ENCODE peak calls at places on chromosome 7, in five cellular contexts. L, J, T, N and B are unnamed samples. For H3K36me3, the result is how much of the 10 kb centered on the place peaks cover.

GRCh38 chr7:46814516-46815250 is 767.2 kb downstream of the TNS3 start:
- DNase-seq in L (no peak), T (no peak), J (peak), N (no peak), B (no peak)

GRCh38 chr7:157558875-157559595 is 222.2 kb downstream of the DNAJB6 start:
- DNase-seq in T (no peak), N (no peak), L (no peak), J (no peak), B (no peak)

GRCh38 chr7:50657341-50657873 is 92.2 kb upstream of the DDC start:
- DNase-seq in L (peak), T (no peak), J (peak), N (no peak), B (no peak)

GRCh38 chr7:23349484-23350157 is 50.5 kb downstream of the MALSU1 start:
- DNase-seq in L (no peak), N (peak), T (peak), J (peak), B (no peak)

GRCh38 chr7:155453296-155454182 is 4.4 kb upstream of the EN2 start:
- DNase-seq in L (no peak), T (no peak), N (no peak), J (no peak), B (peak)

GRCh38 chr7:94530114-94530513 is 20.5 kb downstream of the CASD1 start:
- DNase-seq in T (no peak), L (no peak), J (no peak), N (no peak), B (no peak)

GRCh38 chr7:81112731-81113130 is 193.9 kb upstream of the SEMA3C start:
- DNase-seq in N (no peak), L (no peak), J (no peak), T (no peak), B (no peak)

GRCh38 chr7:1432411-1433082 is 26.7 kb downstream of the MICALL2 start:
- DNase-seq in L (peak), J (peak), N (peak), T (peak), B (peak)

GRCh38 chr7:16918288-16918895 is 36.6 kb upstream of the AGR3 start:
- DNase-seq in L (peak), J (peak), N (peak), T (peak), B (peak)

GRCh38 chr7:79529214-79529895 is 75.9 kb upstream of the MAGI2 start:
- DNase-seq in L (no peak), J (no peak), N (no peak), T (no peak), B (no peak)

GRCh38 chr7:46557295-46557711 is 636.2 kb upstream of the IGFBP3 start:
- DNase-seq in L (no peak), J (no peak), N (no peak), T (no peak), B (no peak)

GRCh38 chr7:142802301-142802700 is 31.5 kb downstream of the PRSS2 start:
- DNase-seq in N (no peak), J (no peak), T (no peak), L (no peak), B (no peak)
- H3K36me3 ChIP-seq in N (under half), J (under half), T (under half), L (under half), B (under half)

GRCh38 chr7:6284461-6285360 is 12.3 kb upstream of the CYTH3 start:
- DNase-seq in L (no peak), N (peak), J (no peak), T (peak), B (no peak)

GRCh38 chr7:6286486-6286885 is 14.1 kb upstream of the CYTH3 start:
- DNase-seq in T (no peak), L (no peak), N (no peak), J (peak), B (no peak)

GRCh38 chr7:6288270-6288860 is 15.9 kb upstream of the CYTH3 start:
- DNase-seq in J (no peak), L (no peak), T (no peak), N (no peak), B (no peak)

GRCh38 chr7:6279937-6280336 is 7.5 kb upstream of the CYTH3 start:
- DNase-seq in L (no peak), N (no peak), J (no peak), T (no peak), B (no peak)

DNA sequence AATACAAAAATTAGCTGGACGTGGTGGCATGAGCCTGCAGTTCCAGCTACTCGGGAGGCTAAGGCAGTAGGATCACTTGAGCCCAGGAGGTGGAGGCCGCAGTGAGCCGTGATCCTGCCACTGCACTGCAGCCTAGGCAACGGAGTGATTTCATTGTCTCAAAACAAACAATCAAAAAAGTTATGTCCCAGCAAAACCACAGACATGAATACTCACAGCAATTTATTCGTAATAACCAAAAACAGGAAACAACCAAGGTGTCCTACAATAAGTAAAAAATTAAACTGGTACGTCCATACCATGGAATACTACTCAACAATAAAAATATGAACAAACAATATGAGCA is 11.6 kb upstream of the CYTH3 start:
- DNase-seq in N (peak), J (peak), T (no peak), L (no peak), B (no peak)
- TF ChIP-seq EZH2phosphoT487 in N (no peak), J (no peak), T (no peak), L (no peak), B (no peak)

GRCh38 chr7:102447311-102447710 is 13.9 kb downstream of the ORAI2 start:
- DNase-seq in N (no peak), J (no peak), L (no peak), T (no peak), B (no peak)
- H3K36me3 ChIP-seq in N (under half), J (under half), L (under half), T (under half), B (under half)

DNA sequence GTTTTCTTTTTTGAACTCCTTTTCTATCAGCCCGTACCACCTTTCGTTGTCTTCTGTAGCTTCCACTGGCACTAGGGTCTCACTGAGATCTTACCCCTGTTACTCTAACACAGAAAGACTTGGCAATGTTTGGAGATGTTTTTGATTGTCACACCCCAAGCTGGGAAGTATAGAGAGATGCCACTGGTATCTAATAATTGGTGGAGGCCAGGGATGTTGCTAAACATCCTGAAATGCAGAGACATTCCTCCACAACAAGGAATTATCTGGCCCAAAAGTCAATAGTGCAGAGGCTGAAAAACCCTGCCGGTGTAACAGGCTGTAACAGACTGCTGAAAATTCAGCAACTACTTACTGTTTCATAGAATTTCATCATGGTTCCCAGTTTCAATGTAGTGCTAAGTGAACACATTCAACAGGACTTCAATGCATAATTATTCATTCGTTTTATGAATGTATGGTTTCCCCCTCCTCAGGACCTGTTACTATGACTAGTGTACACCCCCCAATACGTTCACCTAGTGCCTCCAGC is 115.9 kb downstream of the TRIM24 start:
- DNase-seq in T (no peak), N (no peak), L (no peak), J (no peak), B (no peak)
- TF ChIP-seq EZH2phosphoT487 in T (no peak), N (no peak), L (no peak), J (no peak), B (no peak)

DNA sequence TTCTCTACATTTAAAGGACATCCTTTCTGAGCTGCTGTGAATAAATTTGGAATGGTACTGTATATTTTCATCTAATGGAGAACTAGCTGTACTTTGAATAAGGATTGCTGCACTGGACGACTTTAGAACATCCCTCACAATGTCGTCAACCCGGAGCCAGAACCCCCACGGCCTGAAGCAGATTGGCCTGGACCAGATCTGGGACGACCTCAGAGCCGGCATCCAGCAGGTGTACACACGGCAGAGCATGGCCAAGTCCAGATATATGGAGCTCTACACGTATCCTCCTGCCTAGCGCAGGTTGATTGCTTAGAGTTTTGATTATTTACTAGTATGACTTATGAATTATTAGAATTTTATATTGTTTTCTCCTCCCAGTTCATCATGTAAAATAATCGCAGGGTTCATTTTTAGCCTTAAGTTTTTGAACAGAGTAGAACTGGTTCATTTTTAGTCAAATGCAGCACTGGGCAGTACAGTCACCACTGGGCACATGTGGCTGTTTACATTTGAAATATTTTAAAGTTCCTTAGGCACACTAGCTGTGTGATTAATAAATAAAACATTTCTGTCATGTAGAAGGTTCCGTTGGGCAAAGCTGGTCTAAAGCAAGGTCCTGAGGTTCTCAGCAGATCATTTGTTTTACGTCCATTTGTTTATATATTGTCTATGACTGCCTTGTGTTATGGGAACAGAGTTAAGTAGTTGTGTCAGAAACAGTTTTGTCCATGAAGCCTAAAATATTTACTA is 31.5 kb downstream of the CUL1 start:
- DNase-seq in N (peak), T (no peak), J (peak), L (no peak), B (no peak)
- H3K36me3 ChIP-seq in N (under half), T (under half), J (under half), L (under half), B (under half)

DNA sequence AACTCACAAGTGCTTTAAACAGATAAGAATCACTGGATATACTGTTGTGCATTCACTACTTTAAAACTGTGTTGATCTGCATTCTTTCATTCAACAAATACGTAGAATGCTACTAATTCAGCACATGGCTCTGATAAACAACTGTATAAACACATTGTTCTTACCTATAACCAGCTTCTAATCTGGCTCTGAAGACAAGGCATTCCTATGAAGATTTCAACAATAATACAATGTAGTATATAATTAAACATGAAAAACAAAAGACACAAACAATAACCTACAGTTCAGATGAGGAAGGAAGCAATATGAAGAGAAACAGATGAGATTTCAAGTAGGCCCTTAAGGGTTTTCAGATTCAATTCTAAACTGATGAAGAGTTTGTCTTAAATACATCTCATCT is 31.1 kb upstream of the ANLN start:
- DNase-seq in T (no peak), L (no peak), J (no peak), N (no peak), B (no peak)
- TF ChIP-seq EZH2phosphoT487 in T (no peak), L (no peak), J (no peak), N (no peak), B (no peak)

DNA sequence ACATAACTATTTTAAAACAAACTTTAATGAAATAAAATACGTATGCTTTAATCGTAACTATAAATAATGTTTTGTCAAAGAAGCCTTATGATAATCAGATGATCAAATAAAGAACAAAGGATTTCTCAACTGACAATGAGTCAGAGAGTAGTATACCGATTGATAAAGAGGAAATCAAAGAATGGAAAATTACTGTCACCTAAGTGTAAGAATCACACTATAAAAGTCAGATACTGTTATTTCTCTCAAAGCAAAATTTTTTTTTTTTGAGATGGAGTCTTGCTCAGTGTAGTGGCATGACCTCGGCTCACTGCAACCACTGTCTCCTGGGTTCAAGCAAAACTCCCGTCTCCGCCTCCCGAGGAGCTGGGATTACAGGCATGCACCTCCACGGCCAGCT is 18.8 kb downstream of the DNAJC2 start:
- DNase-seq in N (no peak), L (no peak), J (no peak), T (no peak), B (no peak)
- H3K36me3 ChIP-seq in N (half or more), L (under half), J (half or more), T (under half), B (under half)

DNA sequence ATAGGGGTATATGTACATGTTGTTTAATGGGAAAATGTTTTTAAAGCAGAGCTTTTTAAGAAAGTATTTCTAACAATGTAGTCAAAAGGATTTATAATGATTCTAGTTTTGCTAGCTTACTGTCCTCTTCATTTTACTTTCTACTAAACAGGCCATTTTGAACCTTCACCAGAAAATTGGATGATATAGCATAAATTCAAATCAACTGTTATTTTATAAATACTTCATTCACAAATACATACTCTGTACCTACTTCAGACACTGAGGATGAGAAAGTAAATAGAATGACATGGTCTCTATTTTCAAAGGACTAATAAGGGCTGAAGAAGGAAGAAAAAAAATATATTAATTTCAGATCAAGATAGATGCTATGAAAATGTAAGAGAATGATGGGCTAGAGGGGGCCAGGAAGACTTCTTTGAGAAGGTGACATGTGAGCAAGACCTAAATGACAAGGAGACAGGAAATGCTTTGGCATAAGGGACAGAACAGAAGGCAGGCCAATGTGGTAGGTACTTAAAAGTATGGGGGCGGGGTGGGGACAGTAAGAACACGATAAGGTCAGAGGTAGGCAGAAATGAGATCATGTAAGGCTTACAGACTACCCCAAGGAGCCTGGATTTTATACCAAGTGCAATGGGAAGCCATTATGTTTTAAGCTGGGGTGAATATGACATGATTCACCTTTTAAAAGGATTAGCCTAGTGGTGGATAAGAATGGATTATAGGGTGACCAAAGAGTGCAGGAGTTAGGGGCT is 5.2 kb downstream of the NAMPT start:
- DNase-seq in J (no peak), N (no peak), L (no peak), T (no peak), B (no peak)
- TF ChIP-seq EZH2phosphoT487 in J (no peak), N (no peak), L (no peak), T (no peak), B (no peak)

GRCh38 chr7:149432121-149432691 is 28.7 kb downstream of the ZNF777 start:
- DNase-seq in N (no peak), T (no peak), L (no peak), J (no peak), B (peak)

GRCh38 chr7:149433124-149433523 is 27.7 kb downstream of the ZNF777 start:
- DNase-seq in T (no peak), N (no peak), J (no peak), L (no peak), B (no peak)

GRCh38 chr7:149430197-149430596 is 30.7 kb downstream of the ZNF777 start:
- DNase-seq in T (no peak), J (no peak), L (no peak), N (no peak), B (no peak)

GRCh38 chr7:149427893-149428292 is 33.0 kb downstream of the ZNF777 start:
- DNase-seq in J (no peak), T (no peak), N (no peak), L (no peak), B (no peak)

DNA sequence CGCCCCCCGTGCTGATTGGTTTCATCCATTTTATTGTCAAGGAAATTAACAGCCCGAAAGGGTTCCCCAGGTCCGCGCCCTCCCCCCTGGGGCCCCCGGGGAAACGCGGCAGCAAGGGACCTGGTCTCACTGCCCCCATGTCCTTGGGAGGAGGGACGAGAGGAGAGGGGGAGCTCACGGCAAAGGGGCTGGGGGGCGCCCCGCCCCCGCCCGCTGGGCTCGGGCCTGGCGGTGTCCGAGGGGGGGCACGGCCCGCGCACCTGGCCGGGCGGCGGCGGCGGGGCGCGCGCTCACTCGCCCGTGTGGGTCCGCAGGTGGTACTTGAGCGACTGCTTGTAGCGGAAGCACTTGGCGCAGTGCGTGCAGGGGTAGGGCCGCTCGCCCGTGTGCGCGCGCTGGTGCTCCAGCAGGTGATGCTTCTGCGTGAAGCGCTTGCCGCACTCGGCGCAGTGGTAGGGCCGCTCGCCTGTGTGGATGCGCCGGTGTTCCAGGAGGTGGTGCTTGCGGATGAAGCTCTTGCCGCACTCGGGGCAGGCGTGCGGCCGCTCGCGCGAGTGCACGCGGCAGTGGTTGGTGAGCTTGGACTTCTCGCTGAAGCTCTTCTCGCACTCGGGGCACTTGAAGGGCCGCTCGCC is 29.3 kb downstream of the ZNF777 start:
- DNase-seq in J (no peak), T (no peak), L (no peak), N (no peak), B (peak)
- H3K36me3 ChIP-seq in J (under half), T (under half), L (under half), N (under half), B (under half)

GRCh38 chr7:116120839-116121238 is 89.5 kb upstream of the TES start:
- DNase-seq in N (no peak), T (no peak), J (peak), L (no peak), B (no peak)

GRCh38 chr7:116128139-116128538 is 82.2 kb upstream of the TES start:
- DNase-seq in J (no peak), T (no peak), L (no peak), N (no peak), B (no peak)

GRCh38 chr7:116122972-116123595 is 87.3 kb upstream of the TES start:
- DNase-seq in L (peak), J (peak), T (peak), N (peak), B (peak)
- TF ChIP-seq EZH2phosphoT487 in L (no peak), J (no peak), T (no peak), N (no peak), B (no peak)